ENCODE peak calls at places on chromosomes 5 and 9, in six cellular contexts. A, D, T, C, S and P are unnamed samples.

GRCh38 chr9:93204470-93205043 is 20.6 kb downstream of the WNK2 start:
- DNase-seq in D (no peak), A (no peak), T (no peak), S (no peak), C (no peak), P (no peak)

GRCh38 chr5:37918420-37918819 is 78.6 kb upstream of the GDNF start:
- DNase-seq in A (no peak), C (no peak), T (no peak), D (no peak), S (no peak), P (no peak)

GRCh38 chr9:2857564-2858198 is 13.8 kb upstream of the PUM3 start:
- DNase-seq in S (peak; percentile 80), T (peak; percentile 86), D (peak; percentile 74), A (peak; percentile 87), C (peak; percentile 58), P (peak; percentile 90)

GRCh38 chr9:2362170-2362569 is 259.4 kb upstream of the VLDLR start:
- DNase-seq in T (no peak), D (no peak), A (no peak), S (no peak), C (no peak), P (no peak)

GRCh38 chr5:173394701-173395100 is 66.5 kb upstream of the STC2 start:
- DNase-seq in C (no peak), D (no peak), T (no peak), A (no peak), S (peak; percentile 21), P (no peak)

GRCh38 chr5:40172721-40173120 is 507.0 kb upstream of the PTGER4 start:
- DNase-seq in T (no peak), S (peak; percentile 12), D (no peak), A (no peak), C (no peak), P (no peak)

GRCh38 chr5:176166427-176166826 is 71.8 kb upstream of the SIMC1 start:
- DNase-seq in A (no peak), C (no peak), T (no peak), S (peak; percentile 33), D (no peak), P (no peak)

GRCh38 chr5:586751-587285 is 25.3 kb upstream of the CEP72 start:
- DNase-seq in D (no peak), T (no peak), S (no peak), A (peak; percentile 82), C (no peak), P (no peak)

GRCh38 chr9:1044643-1045042 is 5.5 kb upstream of the DMRT2 start:
- DNase-seq in T (no peak), D (no peak), A (no peak), C (no peak), S (no peak), P (peak; percentile 70)

GRCh38 chr5:8685704-8686103 is 816.8 kb downstream of the MTRR start:
- DNase-seq in T (peak; percentile 33), C (no peak), A (no peak), D (no peak), S (no peak), P (no peak)